ENCODE peak calls at places on chromosomes 2 and 18, in four cellular contexts. One of them, this sample, is unnamed. For H3K4me1, the result is how much of the 10 kb centered on the place peaks cover.

GRCh38 chr2:6538607-6539006 is 327.1 kb downstream of the CMPK2 start:
- DNase-seq in IMR-90: peak
- DNase-seq in CD8-positive, alpha-beta memory T cell: no peak
- DNase-seq in mesendoderm: no peak
- DNase-seq in this sample: no peak

GRCh38 chr2:20623241-20623640 is 27.7 kb downstream of the HS1BP3 start:
- DNase-seq in CD8-positive, alpha-beta memory T cell: no peak
- DNase-seq in mesendoderm: no peak
- DNase-seq in IMR-90: no peak
- DNase-seq in this sample: no peak

GRCh38 chr2:85133751-85134254 is 611 bp downstream of the TCF7L1 start:
- DNase-seq in CD8-positive, alpha-beta memory T cell: no peak
- DNase-seq in mesendoderm: peak
- DNase-seq in IMR-90: peak
- DNase-seq in this sample: no peak

GRCh38 chr2:140451324-140451723 is 1671.1 kb upstream of the NXPH2 start:
- DNase-seq in IMR-90: no peak
- DNase-seq in CD8-positive, alpha-beta memory T cell: no peak
- DNase-seq in mesendoderm: no peak
- DNase-seq in this sample: no peak

GRCh38 chr2:64325852-64326577 is 127.9 kb upstream of the LGALSL start:
- DNase-seq in mesendoderm: no peak
- DNase-seq in CD8-positive, alpha-beta memory T cell: peak
- DNase-seq in IMR-90: no peak
- DNase-seq in this sample: peak

GRCh38 chr2:120810639-120811038 is 75.0 kb downstream of the GLI2 start:
- DNase-seq in IMR-90: no peak
- DNase-seq in mesendoderm: no peak
- DNase-seq in CD8-positive, alpha-beta memory T cell: no peak
- DNase-seq in this sample: no peak

GRCh38 chr2:6872412-6872811 is 5.2 kb upstream of the RSAD2 start:
- DNase-seq in CD8-positive, alpha-beta memory T cell: no peak
- DNase-seq in IMR-90: no peak
- DNase-seq in mesendoderm: no peak
- DNase-seq in this sample: no peak

GRCh38 chr18:489244-490023 is 11.1 kb downstream of the COLEC12 start:
- DNase-seq in CD8-positive, alpha-beta memory T cell: no peak
- DNase-seq in mesendoderm: no peak
- DNase-seq in IMR-90: peak
- DNase-seq in this sample: no peak

GRCh38 chr18:59918320-59918755 is 18.5 kb downstream of the PMAIP1 start:
- DNase-seq in IMR-90: peak
- DNase-seq in CD8-positive, alpha-beta memory T cell: no peak
- DNase-seq in mesendoderm: peak
- DNase-seq in this sample: no peak

GRCh38 chr2:19059076-19059475 is 299.3 kb downstream of the OSR1 start:
- DNase-seq in CD8-positive, alpha-beta memory T cell: no peak
- DNase-seq in mesendoderm: peak
- DNase-seq in IMR-90: no peak
- DNase-seq in this sample: no peak

GRCh38 chr18:9285604-9286003 is 49.0 kb upstream of the TWSG1 start:
- DNase-seq in IMR-90: no peak
- DNase-seq in CD8-positive, alpha-beta memory T cell: no peak
- DNase-seq in mesendoderm: no peak
- DNase-seq in this sample: no peak

GRCh38 chr2:74887961-74888670 is 54.2 kb downstream of the HK2 start:
- DNase-seq in mesendoderm: no peak
- DNase-seq in IMR-90: peak
- DNase-seq in CD8-positive, alpha-beta memory T cell: no peak
- DNase-seq in this sample: no peak

GRCh38 chr2:186853871-186854435 is 5.0 kb upstream of the ZSWIM2 start:
- DNase-seq in IMR-90: peak
- DNase-seq in CD8-positive, alpha-beta memory T cell: no peak
- DNase-seq in mesendoderm: no peak
- DNase-seq in this sample: no peak

GRCh38 chr2:112024246-112024645 is 30.8 kb upstream of the TMEM87B start:
- DNase-seq in IMR-90: no peak
- DNase-seq in mesendoderm: no peak
- DNase-seq in CD8-positive, alpha-beta memory T cell: no peak
- DNase-seq in this sample: no peak

GRCh38 chr2:179272406-179273192 is 8.0 kb upstream of the SESTD1 start:
- DNase-seq in mesendoderm: no peak
- DNase-seq in IMR-90: peak
- DNase-seq in CD8-positive, alpha-beta memory T cell: no peak
- DNase-seq in this sample: no peak

GRCh38 chr2:60493804-60494392 is 59.6 kb downstream of the BCL11A start:
- DNase-seq in CD8-positive, alpha-beta memory T cell: no peak
- DNase-seq in IMR-90: no peak
- DNase-seq in mesendoderm: no peak
- DNase-seq in this sample: no peak

GRCh38 chr2:5315512-5315911 is 376.7 kb upstream of the SOX11 start:
- DNase-seq in CD8-positive, alpha-beta memory T cell: no peak
- DNase-seq in IMR-90: no peak
- DNase-seq in mesendoderm: peak
- DNase-seq in this sample: no peak

GRCh38 chr2:71071681-71072398 is 3.4 kb downstream of the NAGK start:
- DNase-seq in mesendoderm: no peak
- DNase-seq in CD8-positive, alpha-beta memory T cell: peak
- DNase-seq in IMR-90: no peak
- DNase-seq in this sample: peak

GRCh38 chr2:144514731-144515424 is 5.0 kb downstream of the ZEB2 start:
- DNase-seq in CD8-positive, alpha-beta memory T cell: no peak
- DNase-seq in mesendoderm: no peak
- DNase-seq in IMR-90: no peak
- DNase-seq in this sample: no peak

GRCh38 chr2:144511222-144511855 is 8.6 kb downstream of the ZEB2 start:
- DNase-seq in mesendoderm: no peak
- DNase-seq in IMR-90: no peak
- DNase-seq in CD8-positive, alpha-beta memory T cell: no peak
- DNase-seq in this sample: no peak

GRCh38 chr2:144513388-144514100 is 6.4 kb downstream of the ZEB2 start:
- DNase-seq in CD8-positive, alpha-beta memory T cell: no peak
- DNase-seq in mesendoderm: peak
- DNase-seq in IMR-90: peak
- DNase-seq in this sample: no peak

GRCh38 chr2:144511945-144512344 is 8.0 kb downstream of the ZEB2 start:
- DNase-seq in IMR-90: no peak
- DNase-seq in mesendoderm: no peak
- DNase-seq in CD8-positive, alpha-beta memory T cell: no peak
- DNase-seq in this sample: no peak

GRCh38 chr2:144512421-144513272 is 7.3 kb downstream of the ZEB2 start:
- DNase-seq in IMR-90: no peak
- DNase-seq in CD8-positive, alpha-beta memory T cell: no peak
- DNase-seq in mesendoderm: no peak
- DNase-seq in this sample: no peak
- H3K4me1 ChIP-seq in IMR-90: under half
- H3K4me1 ChIP-seq in CD8-positive, alpha-beta memory T cell: under half
- H3K4me1 ChIP-seq in mesendoderm: under half
- H3K4me1 ChIP-seq in this sample: under half

GRCh38 chr2:8533923-8534322 is 147.9 kb upstream of the ID2 start:
- DNase-seq in CD8-positive, alpha-beta memory T cell: no peak
- DNase-seq in mesendoderm: no peak
- DNase-seq in IMR-90: no peak
- DNase-seq in this sample: no peak
- H3K4me1 ChIP-seq in CD8-positive, alpha-beta memory T cell: under half
- H3K4me1 ChIP-seq in mesendoderm: under half
- H3K4me1 ChIP-seq in IMR-90: under half
- H3K4me1 ChIP-seq in this sample: under half

GRCh38 chr2:233360771-233361176 is 6.5 kb downstream of the DGKD start:
- DNase-seq in mesendoderm: peak
- DNase-seq in CD8-positive, alpha-beta memory T cell: no peak
- DNase-seq in IMR-90: no peak
- DNase-seq in this sample: no peak
- H3K4me1 ChIP-seq in mesendoderm: under half
- H3K4me1 ChIP-seq in CD8-positive, alpha-beta memory T cell: under half
- H3K4me1 ChIP-seq in IMR-90: under half
- H3K4me1 ChIP-seq in this sample: under half

DNA sequence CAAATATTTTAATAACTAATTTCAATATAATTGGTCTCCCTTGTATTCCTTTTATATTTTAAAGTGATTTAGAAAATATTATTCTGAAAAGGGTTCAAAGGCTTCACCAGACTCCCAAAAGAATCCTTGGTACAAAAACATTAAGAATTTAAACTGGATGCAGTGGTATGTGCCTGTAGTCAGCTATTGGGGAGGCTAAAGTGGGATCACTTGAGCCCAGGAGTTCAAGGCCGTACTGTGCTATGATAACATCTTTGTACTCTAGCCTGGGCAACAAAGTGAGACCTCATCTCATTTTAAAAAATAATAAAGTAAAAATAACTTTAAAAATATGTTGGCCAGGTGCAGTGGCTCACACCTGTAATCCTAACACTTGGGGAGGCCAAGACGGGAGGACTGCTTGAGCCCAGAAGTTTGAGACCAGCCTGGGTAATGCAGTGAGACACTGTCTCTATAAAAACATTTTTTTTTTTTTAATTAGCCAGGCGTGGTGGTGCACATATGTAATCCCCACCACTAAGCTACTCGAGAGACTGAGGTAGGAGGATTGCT is 14.7 kb downstream of the NCL start:
- DNase-seq in CD8-positive, alpha-beta memory T cell: no peak
- DNase-seq in IMR-90: no peak
- DNase-seq in mesendoderm: no peak
- DNase-seq in this sample: no peak
- H3K4me1 ChIP-seq in CD8-positive, alpha-beta memory T cell: under half
- H3K4me1 ChIP-seq in IMR-90: under half
- H3K4me1 ChIP-seq in mesendoderm: under half
- H3K4me1 ChIP-seq in this sample: under half

GRCh38 chr2:172377408-172377807 is 50.0 kb upstream of the ITGA6 start:
- DNase-seq in mesendoderm: no peak
- DNase-seq in IMR-90: no peak
- DNase-seq in CD8-positive, alpha-beta memory T cell: no peak
- DNase-seq in this sample: no peak

GRCh38 chr2:172373761-172374160 is 53.6 kb upstream of the ITGA6 start:
- DNase-seq in CD8-positive, alpha-beta memory T cell: no peak
- DNase-seq in mesendoderm: no peak
- DNase-seq in IMR-90: no peak
- DNase-seq in this sample: no peak

GRCh38 chr2:172376505-172377125 is 50.8 kb upstream of the ITGA6 start:
- DNase-seq in mesendoderm: no peak
- DNase-seq in CD8-positive, alpha-beta memory T cell: no peak
- DNase-seq in IMR-90: no peak
- DNase-seq in this sample: no peak

GRCh38 chr2:172374318-172375240 is 52.8 kb upstream of the ITGA6 start:
- DNase-seq in mesendoderm: no peak
- DNase-seq in IMR-90: no peak
- DNase-seq in CD8-positive, alpha-beta memory T cell: no peak
- DNase-seq in this sample: no peak

DNA sequence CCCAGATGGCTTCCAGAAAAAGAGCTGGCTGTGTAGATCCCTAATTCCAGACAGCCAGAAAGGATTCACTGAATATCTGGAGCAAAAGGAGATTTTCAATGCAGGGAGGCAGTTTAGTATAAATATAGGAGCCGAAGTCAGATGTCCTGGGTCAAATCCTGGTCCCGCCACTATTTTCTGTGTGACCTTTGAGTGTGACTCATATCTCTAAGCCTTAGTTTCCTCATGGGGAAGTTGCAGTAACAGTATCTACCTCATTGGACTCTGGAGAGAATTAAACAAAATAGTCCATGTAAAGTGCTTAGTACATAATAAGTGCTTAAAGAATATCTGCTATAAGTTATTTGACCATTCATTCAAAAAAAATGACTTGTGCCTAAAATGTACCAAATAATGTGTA is 52.1 kb upstream of the ITGA6 start:
- DNase-seq in mesendoderm: no peak
- DNase-seq in IMR-90: no peak
- DNase-seq in CD8-positive, alpha-beta memory T cell: no peak
- DNase-seq in this sample: no peak
- H3K4me1 ChIP-seq in mesendoderm: under half
- H3K4me1 ChIP-seq in IMR-90: under half
- H3K4me1 ChIP-seq in CD8-positive, alpha-beta memory T cell: under half
- H3K4me1 ChIP-seq in this sample: under half

GRCh38 chr2:269356-270030 is 4.7 kb downstream of the ACP1 start:
- DNase-seq in CD8-positive, alpha-beta memory T cell: no peak
- DNase-seq in mesendoderm: no peak
- DNase-seq in IMR-90: no peak
- DNase-seq in this sample: no peak

GRCh38 chr2:271917-272316 is 7.2 kb downstream of the ACP1 start:
- DNase-seq in IMR-90: no peak
- DNase-seq in CD8-positive, alpha-beta memory T cell: no peak
- DNase-seq in mesendoderm: no peak
- DNase-seq in this sample: no peak

GRCh38 chr2:264493-265468 is at the start of gene ACP1:
- DNase-seq in CD8-positive, alpha-beta memory T cell: peak
- DNase-seq in mesendoderm: peak
- DNase-seq in IMR-90: peak
- DNase-seq in this sample: peak

GRCh38 chr2:270861-271260 is 6.1 kb downstream of the ACP1 start:
- DNase-seq in mesendoderm: no peak
- DNase-seq in CD8-positive, alpha-beta memory T cell: no peak
- DNase-seq in IMR-90: no peak
- DNase-seq in this sample: no peak

DNA sequence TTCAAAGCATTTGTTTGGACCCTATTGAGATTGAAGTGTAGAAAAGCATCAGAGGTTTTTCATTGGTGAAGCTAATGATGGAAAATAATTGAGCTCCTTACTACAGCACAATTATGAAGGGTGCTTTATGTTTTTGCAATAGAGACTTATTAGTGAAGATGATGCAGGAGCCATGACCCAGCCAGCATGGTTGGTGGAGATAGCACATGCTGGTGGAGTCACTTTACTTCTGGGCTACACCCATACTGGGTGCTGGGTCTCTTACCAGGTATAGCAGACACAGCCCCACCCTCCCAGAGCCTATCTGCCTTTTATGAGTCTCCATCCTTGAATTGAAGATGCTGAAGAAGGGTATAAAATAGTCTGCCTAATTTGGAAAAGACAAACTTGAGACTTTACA is 3.6 kb downstream of the ACP1 start:
- DNase-seq in CD8-positive, alpha-beta memory T cell: no peak
- DNase-seq in mesendoderm: no peak
- DNase-seq in IMR-90: no peak
- DNase-seq in this sample: no peak
- H3K4me1 ChIP-seq in CD8-positive, alpha-beta memory T cell: under half
- H3K4me1 ChIP-seq in mesendoderm: under half
- H3K4me1 ChIP-seq in IMR-90: under half
- H3K4me1 ChIP-seq in this sample: under half

DNA sequence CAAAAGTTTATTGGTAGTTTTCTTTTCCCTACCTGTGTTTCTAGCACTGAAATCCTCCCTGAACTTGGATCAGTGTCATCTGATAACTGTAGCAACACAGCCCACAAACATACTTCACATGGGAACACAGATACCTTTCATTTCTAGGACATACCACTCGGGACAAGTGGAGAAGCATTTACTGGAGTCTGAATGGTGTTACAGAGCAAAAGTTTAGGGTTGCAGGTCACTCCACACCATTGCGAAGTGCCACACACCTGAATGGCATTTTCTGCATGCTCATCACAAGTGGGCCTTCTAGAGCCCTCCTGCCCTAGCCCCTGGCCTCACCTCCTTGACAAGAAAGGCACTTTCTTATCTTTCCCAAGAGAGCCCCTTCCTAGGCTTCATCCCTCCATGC is 184.8 kb upstream of the PKDCC start:
- DNase-seq in CD8-positive, alpha-beta memory T cell: no peak
- DNase-seq in mesendoderm: no peak
- DNase-seq in IMR-90: no peak
- DNase-seq in this sample: no peak
- H3K4me1 ChIP-seq in CD8-positive, alpha-beta memory T cell: under half
- H3K4me1 ChIP-seq in mesendoderm: under half
- H3K4me1 ChIP-seq in IMR-90: under half
- H3K4me1 ChIP-seq in this sample: under half